ENCODE peak calls at places on chromosome 19, in seven cellular contexts. Z, Q, W, B, L, R and D are unnamed samples.

GRCh38 chr19:47615714-47616113 is 6.8 kb downstream of the BICRA start:
- DNase-seq in Z (no peak), Q (no peak), W (no peak), B (no peak), L (no peak), R (no peak), D (no peak)

GRCh38 chr19:15448014-15448777 is 1.6 kb downstream of the WIZ start:
- DNase-seq in Z (peak), Q (no peak), W (no peak), B (no peak), L (no peak), R (no peak), D (no peak)

GRCh38 chr19:17538684-17539287 is 16.7 kb upstream of the COLGALT1 start:
- DNase-seq in Z (no peak), Q (no peak), W (no peak), B (no peak), L (no peak), R (no peak), D (no peak)

GRCh38 chr19:1449467-1450442 is at the start of gene APC2:
- DNase-seq in Z (no peak), Q (no peak), W (no peak), B (no peak), L (peak), R (no peak), D (peak)

GRCh38 chr19:44969437-44969836 is 14.3 kb downstream of the CLPTM1 start:
- DNase-seq in Z (no peak), Q (no peak), W (no peak), B (no peak), L (no peak), R (no peak), D (no peak)

GRCh38 chr19:10514211-10515145 is 2.8 kb downstream of the S1PR5 start:
- DNase-seq in Z (peak), Q (no peak), W (no peak), B (no peak), L (no peak), R (no peak), D (no peak)

GRCh38 chr19:44176590-44176989 is 11.7 kb downstream of the ZNF226 start:
- DNase-seq in Z (no peak), Q (no peak), W (no peak), B (no peak), L (no peak), R (no peak), D (no peak)

GRCh38 chr19:47469719-47470118 is 2.0 kb downstream of the SLC8A2 start:
- DNase-seq in Z (no peak), Q (no peak), W (no peak), B (no peak), L (no peak), R (no peak), D (no peak)

GRCh38 chr19:15740785-15741184 is 3.0 kb downstream of the OR10H3 start:
- DNase-seq in Z (no peak), Q (no peak), W (no peak), B (no peak), L (no peak), R (no peak), D (no peak)

DNA sequence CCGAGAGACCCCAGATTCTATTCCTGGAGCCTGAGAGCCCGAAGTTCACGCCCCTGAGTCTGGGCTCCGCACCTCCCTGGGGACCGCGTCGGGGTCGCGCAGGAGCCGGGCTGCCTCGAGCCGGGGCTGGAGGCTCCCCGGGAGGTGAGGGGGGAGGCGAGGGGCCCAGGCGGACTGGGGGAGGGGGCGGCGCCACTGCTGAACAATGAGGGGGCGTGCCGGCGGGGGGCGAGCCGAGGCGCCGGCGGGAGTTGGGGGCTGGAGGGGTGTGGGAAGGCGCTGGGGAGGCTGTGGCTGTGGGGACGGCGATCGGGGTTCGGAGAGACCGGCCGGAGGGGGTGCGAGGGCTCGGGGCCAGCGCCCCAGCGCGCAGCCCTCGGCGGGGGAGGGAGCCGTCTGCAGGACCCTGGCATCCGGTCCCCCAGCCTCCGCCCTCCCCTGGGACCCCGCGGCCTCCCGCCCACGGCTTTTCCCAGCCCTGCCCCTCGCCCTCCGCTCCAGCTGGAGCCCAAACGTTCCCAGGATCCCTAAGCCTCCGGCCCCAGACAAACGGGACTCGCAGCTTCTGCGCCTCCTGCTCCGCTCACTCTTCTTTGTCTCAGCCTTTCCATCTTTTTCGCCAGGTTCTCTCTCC is 917 bp downstream of the PLEKHG2 start:
- DNase-seq in Z (no peak), Q (peak), W (peak), B (peak), L (peak), R (peak), D (peak)
- TF ChIP-seq POLR2A in Z (no peak), Q (no peak), W (peak), B (peak), L (peak), R (no peak), D (no peak)

GRCh38 chr19:42068361-42068755 is 1.6 kb downstream of the GRIK5 start:
- DNase-seq in Z (no peak), Q (no peak), W (no peak), B (no peak), L (no peak), R (no peak), D (no peak)

GRCh38 chr19:42067315-42067888 is 2.6 kb downstream of the GRIK5 start:
- DNase-seq in Z (no peak), Q (no peak), W (no peak), B (no peak), L (no peak), R (no peak), D (no peak)

GRCh38 chr19:42068756-42069571 is 1.0 kb downstream of the GRIK5 start:
- DNase-seq in Z (no peak), Q (no peak), W (no peak), B (no peak), L (no peak), R (no peak), D (peak)

GRCh38 chr19:42071247-42071646 is 1.2 kb upstream of the GRIK5 start:
- DNase-seq in Z (no peak), Q (no peak), W (no peak), B (no peak), L (no peak), R (no peak), D (no peak)

DNA sequence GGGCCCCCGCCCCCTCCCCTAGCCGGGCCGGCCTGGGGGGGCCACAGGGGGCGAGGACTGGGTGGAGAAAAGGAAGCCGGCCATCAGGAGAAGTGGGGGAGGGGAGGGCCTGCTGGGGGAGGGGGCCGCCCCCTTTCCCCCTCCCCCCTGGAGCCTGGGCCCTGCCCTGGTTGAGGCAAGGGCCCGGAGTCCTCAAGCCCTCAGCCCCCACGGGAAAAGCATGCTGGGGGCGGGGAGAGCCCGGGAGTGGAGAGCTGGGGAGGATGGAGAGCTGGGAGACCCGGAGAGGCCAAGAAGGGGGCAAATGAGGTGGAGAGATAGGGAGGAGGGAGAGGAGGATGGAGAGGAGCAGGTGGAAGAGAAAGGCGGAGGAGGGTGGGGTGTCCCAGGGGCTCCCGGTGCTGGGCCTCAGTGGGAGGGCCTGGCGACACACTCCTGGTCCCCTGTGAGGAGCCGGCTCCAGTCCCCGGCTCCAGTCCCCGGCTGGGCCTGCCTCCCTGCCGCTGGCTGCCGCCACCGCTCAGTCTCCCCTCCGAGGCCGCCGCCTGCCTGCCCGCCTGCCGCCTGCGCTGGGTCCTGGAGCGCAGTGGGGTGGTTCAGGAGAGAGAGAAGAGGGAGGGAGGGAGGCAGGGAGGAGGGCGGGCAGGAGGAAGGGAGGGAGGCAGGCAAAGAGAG is at the start of gene GRIK5:
- DNase-seq in Z (no peak), Q (no peak), W (peak), B (peak), L (no peak), R (no peak), D (no peak)
- TF ChIP-seq POLR2A in Z (no peak), Q (no peak), W (peak), B (no peak), L (no peak), R (no peak), D (no peak)

GRCh38 chr19:35462476-35462953 is 14.5 kb downstream of the FFAR2 start:
- DNase-seq in Z (no peak), Q (peak), W (no peak), B (no peak), L (no peak), R (no peak), D (peak)
- TF ChIP-seq POLR2A in Z (no peak), Q (no peak), W (no peak), B (no peak), L (no peak), R (no peak), D (no peak)

GRCh38 chr19:35513975-35514809 is 743 bp upstream of the DMKN start:
- DNase-seq in Z (no peak), Q (no peak), W (no peak), B (no peak), L (no peak), R (no peak), D (peak)

GRCh38 chr19:35516310-35516709 is 2.9 kb upstream of the DMKN start:
- DNase-seq in Z (no peak), Q (no peak), W (no peak), B (no peak), L (no peak), R (no peak), D (no peak)

GRCh38 chr19:35519291-35519690 is 5.8 kb upstream of the DMKN start:
- DNase-seq in Z (no peak), Q (no peak), W (no peak), B (no peak), L (no peak), R (no peak), D (no peak)

GRCh38 chr19:35518313-35518712 is 4.9 kb upstream of the DMKN start:
- DNase-seq in Z (no peak), Q (no peak), W (no peak), B (no peak), L (peak), R (no peak), D (no peak)

DNA sequence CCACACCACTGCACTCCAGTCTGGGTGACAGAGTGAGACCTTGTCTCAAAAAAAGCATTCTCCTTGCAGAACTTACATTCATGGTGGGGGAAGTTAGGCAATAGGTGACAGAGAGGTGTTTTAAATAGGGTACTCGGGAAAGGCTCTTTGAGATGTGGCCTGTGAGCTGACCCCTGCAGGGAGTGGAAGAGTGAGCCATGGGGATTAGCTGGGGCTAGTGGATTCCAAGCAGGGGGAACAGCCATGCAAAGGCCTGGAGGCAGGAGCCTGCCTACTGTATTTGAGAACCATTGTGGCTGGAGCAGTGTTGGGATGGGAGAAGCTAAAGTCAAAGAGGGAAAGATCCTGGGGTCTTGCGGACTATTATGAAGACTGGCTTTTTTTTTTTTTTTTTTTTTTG is 3.9 kb upstream of the DMKN start:
- DNase-seq in Z (no peak), Q (no peak), W (no peak), B (no peak), L (no peak), R (no peak), D (no peak)
- TF ChIP-seq POLR2A in Z (no peak), Q (no peak), W (no peak), B (no peak), L (no peak), R (no peak), D (no peak)

GRCh38 chr19:7905298-7905697 is 1.6 kb downstream of the MAP2K7 start:
- DNase-seq in Z (no peak), Q (no peak), W (no peak), B (no peak), L (no peak), R (peak), D (no peak)

GRCh38 chr19:7902796-7903243 is 857 bp upstream of the MAP2K7 start:
- DNase-seq in Z (no peak), Q (no peak), W (no peak), B (no peak), L (no peak), R (no peak), D (peak)

GRCh38 chr19:7904074-7905020 is 670 bp downstream of the MAP2K7 start:
- DNase-seq in Z (no peak), Q (peak), W (peak), B (peak), L (no peak), R (peak), D (peak)

GRCh38 chr19:7901337-7901736 is 2.3 kb upstream of the MAP2K7 start:
- DNase-seq in Z (no peak), Q (no peak), W (no peak), B (no peak), L (no peak), R (peak), D (no peak)

DNA sequence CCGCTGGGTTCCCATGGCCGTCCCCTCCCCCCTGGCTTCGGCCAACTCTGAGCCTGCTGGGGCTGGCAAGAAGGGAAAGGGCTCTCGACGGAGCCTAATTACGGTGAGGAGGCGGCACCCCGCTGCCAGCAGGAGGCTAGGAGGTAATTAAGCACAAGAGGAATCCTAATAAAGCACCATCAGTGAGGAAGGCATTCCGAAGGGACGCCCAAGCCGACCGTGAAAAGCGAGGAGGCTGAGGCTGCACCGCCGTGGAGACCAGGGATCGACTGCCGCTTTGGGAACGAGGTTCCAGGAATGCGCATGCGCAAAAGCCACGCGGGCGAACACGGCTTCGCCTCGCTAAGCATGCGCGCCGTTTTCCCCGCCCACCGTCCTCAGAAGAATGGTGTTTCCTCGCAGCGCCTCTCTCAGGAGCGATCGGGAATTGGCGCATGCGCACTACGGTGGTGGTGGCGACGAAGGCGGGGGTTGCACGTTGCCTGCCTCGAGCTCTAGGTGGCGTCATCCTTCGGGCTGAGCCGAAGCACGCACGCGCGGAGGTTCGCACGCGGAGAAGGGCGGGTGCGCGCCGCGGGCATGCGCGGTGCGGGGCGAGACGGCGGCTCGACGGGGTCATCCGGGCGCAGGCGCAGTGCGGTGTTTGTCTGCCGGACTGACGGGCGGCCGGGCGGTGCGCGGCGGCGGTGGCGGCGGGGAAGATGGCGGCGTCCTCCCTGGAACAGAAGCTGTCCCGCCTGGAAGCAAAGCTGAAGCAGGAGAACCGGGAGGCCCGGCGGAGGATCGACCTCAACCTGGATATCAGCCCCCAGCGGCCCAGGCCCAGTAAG is at the start of gene MAP2K7:
- DNase-seq in Z (peak), Q (peak), W (peak), B (peak), L (peak), R (peak), D (peak)
- TF ChIP-seq POLR2A in Z (peak), Q (peak), W (peak), B (peak), L (peak), R (peak), D (peak)

GRCh38 chr19:7104783-7105447 is 35.4 kb downstream of the ZNF557 start:
- DNase-seq in Z (no peak), Q (no peak), W (no peak), B (no peak), L (no peak), R (no peak), D (peak)

GRCh38 chr19:7099597-7099921 is 30.1 kb downstream of the ZNF557 start:
- DNase-seq in Z (no peak), Q (no peak), W (no peak), B (no peak), L (no peak), R (no peak), D (no peak)

GRCh38 chr19:7101498-7102253 is 32.2 kb downstream of the ZNF557 start:
- DNase-seq in Z (no peak), Q (no peak), W (no peak), B (no peak), L (no peak), R (no peak), D (no peak)

GRCh38 chr19:7098096-7098495 is 28.6 kb downstream of the ZNF557 start:
- DNase-seq in Z (no peak), Q (no peak), W (no peak), B (no peak), L (no peak), R (no peak), D (no peak)

GRCh38 chr19:7098701-7099596 is 29.4 kb downstream of the ZNF557 start:
- DNase-seq in Z (peak), Q (peak), W (peak), B (peak), L (peak), R (peak), D (peak)
- TF ChIP-seq POLR2A in Z (peak), Q (peak), W (peak), B (no peak), L (peak), R (no peak), D (no peak)